ENCODE peak calls at places on chromosomes 6 and 20, in nine cellular contexts. J is cardiac fibroblast; V is GM23248; D is SK-N-SH; R is aorta; M is CD8-positive, alpha-beta memory T cell; I is A549; C is cardiac muscle cell; S is breast epithelium. Y is an unnamed sample.

GRCh38 chr6:165760126-165760802 is 97.2 kb upstream of the PDE10A start:
- DNase-seq in S (no peak), I (no peak), J (no peak), R (no peak), M (no peak), D (no peak), V (no peak), C (no peak), Y (no peak)

GRCh38 chr20:3710703-3711417 is 1.5 kb downstream of the SIGLEC1 start:
- DNase-seq in J (peak), S (peak), R (peak), I (peak), V (peak), C (peak), M (peak), D (peak), Y (peak)

GRCh38 chr6:46956409-46956808 is 34.7 kb upstream of the ADGRF5 start:
- DNase-seq in C (no peak), D (no peak), J (no peak), I (no peak), S (no peak), M (no peak), V (no peak), R (no peak), Y (no peak)

GRCh38 chr6:138025528-138025941 is 81.7 kb downstream of the PERP start:
- DNase-seq in S (no peak), M (no peak), I (no peak), R (no peak), V (no peak), C (no peak), D (no peak), J (no peak), Y (no peak)

GRCh38 chr6:39932386-39932785 is 1.9 kb downstream of the MOCS1 start:
- DNase-seq in I (no peak), J (no peak), C (no peak), D (no peak), M (no peak), R (no peak), S (no peak), V (no peak), Y (no peak)

GRCh38 chr20:7358670-7359069 is 581.6 kb downstream of the HAO1 start:
- DNase-seq in J (no peak), V (no peak), S (no peak), D (no peak), R (no peak), I (no peak), M (no peak), C (no peak), Y (no peak)

GRCh38 chr20:40493071-40493470 is 196.0 kb downstream of the MAFB start:
- DNase-seq in D (no peak), S (no peak), C (peak), J (peak), M (no peak), I (no peak), V (peak), R (peak), Y (peak)

GRCh38 chr6:111172563-111172962 is 85.3 kb downstream of the SLC16A10 start:
- DNase-seq in R (no peak), S (no peak), M (no peak), J (no peak), V (no peak), C (no peak), I (no peak), D (no peak), Y (no peak)

GRCh38 chr20:57743450-57744095 is 33.8 kb upstream of the PMEPA1 start:
- DNase-seq in C (no peak), R (no peak), V (no peak), J (no peak), S (no peak), M (no peak), D (no peak), I (no peak), Y (no peak)

GRCh38 chr20:47648943-47649342 is 136.3 kb downstream of the SULF2 start:
- DNase-seq in C (no peak), I (no peak), M (no peak), J (no peak), D (no peak), V (no peak), R (no peak), S (no peak), Y (no peak)

GRCh38 chr20:57289401-57290177 is 23.1 kb upstream of the BMP7 start:
- DNase-seq in C (no peak), J (no peak), S (no peak), V (no peak), M (no peak), I (no peak), R (no peak), D (no peak), Y (no peak)

GRCh38 chr20:41889871-41890224 is 271.7 kb upstream of the CHD6 start:
- DNase-seq in M (no peak), V (peak), D (no peak), C (no peak), J (no peak), S (no peak), I (no peak), R (no peak), Y (no peak)

GRCh38 chr6:153852481-153852880 is 186.6 kb upstream of the OPRM1 start:
- DNase-seq in S (no peak), C (peak), V (no peak), J (no peak), M (no peak), I (no peak), R (no peak), D (no peak), Y (no peak)

GRCh38 chr6:103798166-103798565 is 1061.6 kb downstream of the HACE1 start:
- DNase-seq in R (no peak), I (no peak), V (no peak), D (no peak), M (no peak), S (no peak), J (no peak), C (no peak), Y (no peak)

GRCh38 chr6:108581237-108581931 is 20.7 kb downstream of the FOXO3 start:
- DNase-seq in I (no peak), R (no peak), D (peak), V (peak), S (no peak), C (peak), J (peak), M (no peak), Y (peak)

GRCh38 chr6:163926642-163927041 is 512.1 kb downstream of the QKI start:
- DNase-seq in V (peak), M (no peak), J (no peak), R (peak), S (no peak), I (no peak), C (no peak), D (no peak), Y (peak)

GRCh38 chr6:158793432-158793831 is 25.7 kb downstream of the EZR start:
- DNase-seq in R (no peak), C (peak), S (no peak), J (peak), M (no peak), D (peak), I (peak), V (peak), Y (peak)

GRCh38 chr6:147141690-147142308 is 62.4 kb upstream of the STXBP5 start:
- DNase-seq in J (no peak), R (no peak), C (no peak), S (no peak), M (no peak), V (peak), I (no peak), D (no peak), Y (peak)

GRCh38 chr20:32538526-32538918 is 46.6 kb downstream of the NOL4L start:
- DNase-seq in I (no peak), J (peak), V (peak), D (no peak), M (peak), R (peak), C (peak), S (no peak), Y (no peak)

GRCh38 chr20:63099426-63100267 is 92.9 kb upstream of the BHLHE23 start:
- DNase-seq in R (peak), V (no peak), C (no peak), M (peak), I (no peak), D (no peak), S (peak), J (no peak), Y (no peak)

GRCh38 chr6:17267586-17267985 is 13.6 kb upstream of the RBM24 start:
- DNase-seq in M (no peak), S (no peak), C (no peak), J (no peak), I (no peak), D (no peak), V (peak), R (no peak), Y (no peak)

GRCh38 chr6:105587349-105588115 is 184.7 kb upstream of the PREP start:
- DNase-seq in I (no peak), C (no peak), V (peak), M (peak), R (no peak), J (no peak), D (no peak), S (no peak), Y (peak)
- H3K4me3 ChIP-seq in I (no peak), C (no peak), V (peak), M (no peak), R (no peak), J (no peak), D (no peak), S (no peak), Y (no peak)

DNA sequence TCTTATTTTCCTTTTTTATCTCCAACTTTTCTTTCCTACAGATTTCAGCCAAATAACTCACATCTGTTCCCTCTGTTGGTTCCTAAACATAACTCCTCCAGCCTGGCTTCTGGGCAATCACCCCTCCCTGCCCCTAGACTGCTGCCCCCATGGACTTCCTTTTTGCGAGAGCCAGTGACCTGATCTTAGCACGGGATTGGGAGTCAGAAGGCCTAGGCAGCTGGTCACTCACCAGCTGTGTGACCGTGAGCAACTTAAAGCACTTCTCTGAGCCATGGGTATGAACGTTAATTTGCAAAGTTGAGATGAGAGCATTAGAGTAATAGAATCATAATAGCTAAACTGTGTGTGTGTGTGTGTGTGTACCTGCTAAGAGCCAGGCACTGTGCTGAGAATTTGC is 4.5 kb upstream of the MMP9 start:
- DNase-seq in I (no peak), V (no peak), S (no peak), M (no peak), D (no peak), R (peak), J (no peak), C (no peak), Y (no peak)
- H3K4me3 ChIP-seq in I (no peak), V (no peak), S (no peak), M (peak), D (no peak), R (no peak), J (no peak), C (no peak), Y (no peak)

DNA sequence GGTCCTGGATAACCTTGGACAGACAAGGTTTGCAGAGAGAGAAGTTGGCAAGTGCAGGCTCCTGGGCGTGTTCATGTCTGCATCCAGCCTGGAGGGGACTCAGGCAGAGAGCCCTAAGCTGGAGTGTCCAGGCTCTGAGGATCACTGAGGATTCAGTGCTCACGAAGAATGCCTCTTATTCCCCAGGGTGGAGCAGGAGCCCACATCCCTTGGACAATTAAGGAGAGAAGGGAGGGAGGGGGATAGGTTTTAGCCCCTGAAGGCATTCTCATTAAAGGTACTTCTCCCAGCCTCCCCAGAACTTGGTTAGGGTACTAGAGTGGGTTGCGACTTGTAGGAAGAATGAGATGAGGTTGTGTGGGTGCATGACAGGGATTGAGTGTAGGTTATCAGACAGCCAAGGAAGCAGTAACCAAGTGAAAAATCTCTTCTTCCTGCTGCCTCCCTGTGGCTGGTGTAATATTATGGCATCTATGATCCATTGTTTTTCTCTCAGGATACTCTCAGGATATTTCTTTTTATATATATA is 680 bp downstream of the HLA-DPB1 start:
- DNase-seq in M (no peak), S (no peak), C (no peak), I (no peak), R (no peak), V (no peak), D (no peak), J (no peak), Y (no peak)
- H3K4me3 ChIP-seq in M (peak), S (peak), C (no peak), I (no peak), R (no peak), V (no peak), D (no peak), J (no peak), Y (no peak)

GRCh38 chr6:129660346-129660676 is 49.7 kb downstream of the ARHGAP18 start:
- DNase-seq in J (no peak), V (no peak), M (no peak), C (no peak), I (no peak), R (no peak), S (no peak), D (no peak), Y (no peak)
- H3K4me3 ChIP-seq in J (peak), V (no peak), M (no peak), C (no peak), I (no peak), R (no peak), S (peak), D (peak), Y (no peak)

GRCh38 chr6:130252527-130253237 is 29.9 kb upstream of the SAMD3 start:
- DNase-seq in I (no peak), S (no peak), M (no peak), R (no peak), C (no peak), V (no peak), J (no peak), D (no peak), Y (no peak)
- H3K4me3 ChIP-seq in I (no peak), S (no peak), M (no peak), R (no peak), C (no peak), V (no peak), J (no peak), D (no peak), Y (no peak)

GRCh38 chr20:62003567-62004405 is 61.9 kb downstream of the TAF4 start:
- DNase-seq in S (no peak), C (no peak), M (no peak), V (no peak), R (no peak), J (no peak), I (no peak), D (no peak), Y (no peak)
- H3K4me3 ChIP-seq in S (no peak), C (no peak), M (no peak), V (no peak), R (no peak), J (no peak), I (no peak), D (no peak), Y (no peak)

GRCh38 chr6:36660771-36661471 is 17.6 kb upstream of the CDKN1A start:
- DNase-seq in D (no peak), J (peak), R (peak), M (no peak), I (no peak), V (peak), S (peak), C (peak), Y (peak)
- H3K4me3 ChIP-seq in D (no peak), J (no peak), R (no peak), M (no peak), I (no peak), V (peak), S (peak), C (no peak), Y (no peak)

Y was measured in fibroblast of mammary gland.